ENCODE peak calls at places on chromosomes 2 and 18, in four cellular contexts. R, Z, W and X are unnamed samples.

GRCh38 chr2:7452110-7452851 is 535.1 kb downstream of the RNF144A start:
- DNase-seq in R (no peak), Z (no peak), W (no peak), X (no peak)

GRCh38 chr2:43082111-43082877 is 144.1 kb downstream of the ZFP36L2 start:
- DNase-seq in R (no peak), Z (peak; percentile 79), W (no peak), X (no peak)

GRCh38 chr2:200782243-200782642 is 29.5 kb upstream of the BZW1 start:
- DNase-seq in R (no peak), Z (no peak), W (no peak), X (no peak)

GRCh38 chr2:226985227-226985946 is 149.5 kb downstream of the RHBDD1 start:
- DNase-seq in R (peak; percentile 6), Z (peak; percentile 78), W (peak; percentile 9), X (peak; percentile 27)

GRCh38 chr2:71742953-71743601 is 289.7 kb downstream of the DYSF start:
- DNase-seq in R (no peak), Z (peak; percentile 83), W (no peak), X (no peak)

GRCh38 chr2:152415231-152415642 is 80.3 kb downstream of the FMNL2 start:
- DNase-seq in R (peak; percentile 3), Z (no peak), W (no peak), X (no peak)

GRCh38 chr2:197042613-197043248 is 116.2 kb upstream of the PGAP1 start:
- DNase-seq in R (no peak), Z (no peak), W (no peak), X (no peak)

GRCh38 chr2:888211-888801 is 62.3 kb upstream of the SNTG2 start:
- DNase-seq in R (no peak), Z (no peak), W (no peak), X (no peak)

GRCh38 chr2:230176996-230177395 is 42.8 kb downstream of the SP110 start:
- DNase-seq in R (no peak), Z (no peak), W (no peak), X (no peak)

GRCh38 chr2:197073701-197074433 is 147.4 kb upstream of the PGAP1 start:
- DNase-seq in R (no peak), Z (peak; percentile 77), W (no peak), X (no peak)

GRCh38 chr2:197498937-197499593 is 575 bp downstream of the HSPD1 start:
- DNase-seq in R (peak; percentile 29), Z (peak; percentile 44), W (peak; percentile 46), X (peak; percentile 39)

GRCh38 chr18:35246831-35247230 is 6.0 kb downstream of the ZNF397 start:
- DNase-seq in R (no peak), Z (no peak), W (no peak), X (no peak)

GRCh38 chr2:197037863-197038398 is 111.4 kb upstream of the PGAP1 start:
- DNase-seq in R (no peak), Z (no peak), W (no peak), X (no peak)

GRCh38 chr2:10454505-10454904 is 6.4 kb upstream of the ODC1 start:
- DNase-seq in R (no peak), Z (peak; percentile 43), W (no peak), X (no peak)

GRCh38 chr18:43970656-43971055 is 693.4 kb upstream of the SYT4 start:
- DNase-seq in R (no peak), Z (no peak), W (no peak), X (no peak)

GRCh38 chr2:95359035-95359434 is 43.5 kb upstream of the FAHD2A start:
- DNase-seq in R (no peak), Z (no peak), W (no peak), X (no peak)

GRCh38 chr2:98833172-98833916 is 102.4 kb upstream of the MGAT4A start:
- DNase-seq in R (no peak), Z (no peak), W (no peak), X (no peak)

GRCh38 chr2:85838181-85838580 is 50.6 kb downstream of the ST3GAL5 start:
- DNase-seq in R (no peak), Z (no peak), W (no peak), X (no peak)

GRCh38 chr2:13230221-13230620 is 513.5 kb downstream of the TRIB2 start:
- DNase-seq in R (no peak), Z (no peak), W (no peak), X (no peak)